ENCODE peak calls at places on chromosomes 6 and 20, in four cellular contexts. One of them, this sample, is unnamed.

GRCh38 chr6:40907198-40907701 is 131.8 kb downstream of the UNC5CL start:
- DNase-seq in H1: no peak
- DNase-seq in Kasumi-1: no peak
- DNase-seq in AG04450: no peak
- DNase-seq in this sample: no peak

GRCh38 chr6:44078219-44078794 is 48.9 kb downstream of the MRPL14 start:
- DNase-seq in H1: no peak
- DNase-seq in Kasumi-1: no peak
- DNase-seq in AG04450: no peak
- DNase-seq in this sample: no peak

GRCh38 chr6:80767808-80768207 is 661.3 kb downstream of the BCKDHB start:
- DNase-seq in H1: no peak
- DNase-seq in AG04450: peak; percentile 24
- DNase-seq in Kasumi-1: no peak
- DNase-seq in this sample: no peak

GRCh38 chr6:160082627-160083026 is 39.0 kb upstream of the SLC22A1 start:
- DNase-seq in H1: no peak
- DNase-seq in AG04450: no peak
- DNase-seq in Kasumi-1: no peak
- DNase-seq in this sample: no peak

GRCh38 chr6:16764188-16764950 is 3.1 kb upstream of the ATXN1 start:
- DNase-seq in H1: no peak
- DNase-seq in AG04450: no peak
- DNase-seq in Kasumi-1: peak; percentile 81
- DNase-seq in this sample: no peak

GRCh38 chr20:32538526-32538918 is 46.6 kb downstream of the NOL4L start:
- DNase-seq in AG04450: no peak
- DNase-seq in H1: no peak
- DNase-seq in Kasumi-1: peak; percentile 58
- DNase-seq in this sample: no peak

GRCh38 chr6:66226099-66226498 is 519.1 kb upstream of the EYS start:
- DNase-seq in AG04450: no peak
- DNase-seq in H1: no peak
- DNase-seq in Kasumi-1: no peak
- DNase-seq in this sample: no peak

GRCh38 chr6:25630508-25631229 is 21.3 kb upstream of the SCGN start:
- DNase-seq in H1: no peak
- DNase-seq in Kasumi-1: no peak
- DNase-seq in AG04450: no peak
- DNase-seq in this sample: no peak

GRCh38 chr6:118146584-118146983 is 239.5 kb downstream of the SLC35F1 start:
- DNase-seq in AG04450: no peak
- DNase-seq in Kasumi-1: no peak
- DNase-seq in H1: no peak
- DNase-seq in this sample: no peak

GRCh38 chr6:33699131-33699530 is 12.4 kb downstream of the UQCC2 start:
- DNase-seq in Kasumi-1: no peak
- DNase-seq in AG04450: no peak
- DNase-seq in H1: no peak
- DNase-seq in this sample: no peak

GRCh38 chr6:169642455-169642854 is 59.4 kb downstream of the WDR27 start:
- DNase-seq in Kasumi-1: no peak
- DNase-seq in AG04450: no peak
- DNase-seq in H1: no peak
- DNase-seq in this sample: no peak

GRCh38 chr6:163950159-163950558 is 535.6 kb downstream of the QKI start:
- DNase-seq in H1: no peak
- DNase-seq in AG04450: no peak
- DNase-seq in Kasumi-1: peak; percentile 30
- DNase-seq in this sample: no peak

GRCh38 chr20:32368930-32369329 is 10.8 kb downstream of the ASXL1 start:
- DNase-seq in AG04450: no peak
- DNase-seq in H1: no peak
- DNase-seq in Kasumi-1: no peak
- DNase-seq in this sample: no peak

GRCh38 chr20:38833857-38834164 is 28.3 kb downstream of the PPP1R16B start:
- DNase-seq in Kasumi-1: no peak
- DNase-seq in AG04450: no peak
- DNase-seq in H1: no peak
- DNase-seq in this sample: no peak

GRCh38 chr20:50071039-50071888 is 41.7 kb downstream of the UBE2V1 start:
- DNase-seq in Kasumi-1: peak; percentile 84
- DNase-seq in H1: peak; percentile 100
- DNase-seq in AG04450: peak; percentile 38
- DNase-seq in this sample: peak; percentile 62

GRCh38 chr6:34795836-34796425 is 4.0 kb downstream of the BLTP3A start:
- DNase-seq in AG04450: no peak
- DNase-seq in H1: no peak
- DNase-seq in Kasumi-1: no peak
- DNase-seq in this sample: no peak

GRCh38 chr6:146892613-146893401 is 294.0 kb downstream of the ADGB start:
- DNase-seq in H1: no peak
- DNase-seq in Kasumi-1: peak; percentile 90
- DNase-seq in AG04450: peak; percentile 79
- DNase-seq in this sample: no peak

GRCh38 chr6:51559059-51559458 is 528.4 kb downstream of the PKHD1 start:
- DNase-seq in H1: no peak
- DNase-seq in Kasumi-1: no peak
- DNase-seq in AG04450: no peak
- DNase-seq in this sample: no peak

GRCh38 chr6:10518461-10519216 is 2.5 kb upstream of the GCNT2 start:
- DNase-seq in AG04450: no peak
- DNase-seq in H1: no peak
- DNase-seq in Kasumi-1: peak; percentile 69
- DNase-seq in this sample: no peak

GRCh38 chr6:170112583-170112860 is 178.4 kb downstream of the DLL1 start:
- DNase-seq in Kasumi-1: no peak
- DNase-seq in AG04450: no peak
- DNase-seq in H1: peak; percentile 1
- DNase-seq in this sample: no peak

GRCh38 chr6:151440930-151441329 is 11.0 kb downstream of the RMND1 start:
- DNase-seq in Kasumi-1: peak; percentile 12
- DNase-seq in AG04450: no peak
- DNase-seq in H1: no peak
- DNase-seq in this sample: no peak

GRCh38 chr20:8777866-8778265 is 291.0 kb upstream of the PLCB4 start:
- DNase-seq in Kasumi-1: no peak
- DNase-seq in H1: no peak
- DNase-seq in AG04450: no peak
- DNase-seq in this sample: no peak

GRCh38 chr6:150256618-150257272 is 112.1 kb upstream of the IYD start:
- DNase-seq in AG04450: no peak
- DNase-seq in H1: no peak
- DNase-seq in Kasumi-1: no peak
- DNase-seq in this sample: no peak

GRCh38 chr20:12414446-12415274 is 497.0 kb downstream of the BTBD3 start:
- DNase-seq in Kasumi-1: no peak
- DNase-seq in H1: no peak
- DNase-seq in AG04450: no peak
- DNase-seq in this sample: no peak

GRCh38 chr6:25851961-25852360 is 20.1 kb upstream of the SLC17A1 start:
- DNase-seq in H1: no peak
- DNase-seq in AG04450: no peak
- DNase-seq in Kasumi-1: no peak
- DNase-seq in this sample: no peak

GRCh38 chr6:26204332-26205160 is 117.3 kb downstream of the HFE start:
- DNase-seq in AG04450: peak; percentile 98
- DNase-seq in Kasumi-1: peak; percentile 98
- DNase-seq in H1: peak; percentile 88
- DNase-seq in this sample: peak; percentile 86

GRCh38 chr6:56718236-56718635 is 75.5 kb upstream of the DST start:
- DNase-seq in Kasumi-1: no peak
- DNase-seq in AG04450: no peak
- DNase-seq in H1: no peak
- DNase-seq in this sample: no peak

GRCh38 chr6:136249336-136249735 is 775 bp downstream of the MTFR2 start:
- DNase-seq in Kasumi-1: no peak
- DNase-seq in H1: no peak
- DNase-seq in AG04450: no peak
- DNase-seq in this sample: no peak

GRCh38 chr20:23228912-23229311 is 121.7 kb upstream of the NXT1 start:
- DNase-seq in H1: peak; percentile 11
- DNase-seq in AG04450: peak; percentile 83
- DNase-seq in Kasumi-1: no peak
- DNase-seq in this sample: no peak

GRCh38 chr20:44736170-44737021 is 9.3 kb upstream of the KCNK15 start:
- DNase-seq in Kasumi-1: peak; percentile 84
- DNase-seq in H1: peak; percentile 58
- DNase-seq in AG04450: no peak
- DNase-seq in this sample: peak; percentile 40

GRCh38 chr20:37877832-37878772 is 24.8 kb upstream of the VSTM2L start:
- DNase-seq in AG04450: no peak
- DNase-seq in H1: no peak
- DNase-seq in Kasumi-1: no peak
- DNase-seq in this sample: no peak

GRCh38 chr20:54059691-54060364 is 10.6 kb downstream of the BCAS1 start:
- DNase-seq in AG04450: no peak
- DNase-seq in Kasumi-1: no peak
- DNase-seq in H1: no peak
- DNase-seq in this sample: no peak

GRCh38 chr20:34979366-34980153 is 23.9 kb downstream of the MYH7B start:
- DNase-seq in Kasumi-1: no peak
- DNase-seq in AG04450: no peak
- DNase-seq in H1: peak; percentile 95
- DNase-seq in this sample: no peak

GRCh38 chr20:56348746-56349145 is 10.0 kb upstream of the FAM210B start:
- DNase-seq in Kasumi-1: no peak
- DNase-seq in AG04450: no peak
- DNase-seq in H1: no peak
- DNase-seq in this sample: no peak

This sample was measured in substantia nigra.